ENCODE peak calls at places on chromosomes 7 and 10, in seven cellular contexts. Z is cardiac muscle cell; N is CD8-positive, alpha-beta memory T cell; S is SJSA1; D is NCI-H1436; A is right cardiac atrium; H is AG10803. K is an unnamed sample.

GRCh38 chr10:83262434-83262833 is 876.9 kb upstream of the GHITM start:
- DNase-seq in Z (no peak), N (no peak), S (no peak), D (no peak), A (no peak), H (no peak), K (no peak)

GRCh38 chr10:70722820-70723424 is 50.6 kb downstream of the ADAMTS14 start:
- DNase-seq in Z (peak), N (no peak), S (peak), D (no peak), A (no peak), H (peak), K (no peak)

GRCh38 chr10:76302491-76302890 is 871.1 kb downstream of the LRMDA start:
- DNase-seq in Z (peak), N (no peak), S (no peak), D (no peak), A (no peak), H (peak), K (no peak)

GRCh38 chr7:148871551-148871950 is 12.5 kb downstream of the EZH2 start:
- DNase-seq in Z (no peak), N (no peak), S (no peak), D (no peak), A (no peak), H (no peak), K (no peak)

GRCh38 chr7:17411922-17412321 is 113.5 kb downstream of the AHR start:
- DNase-seq in Z (no peak), N (no peak), S (no peak), D (no peak), A (no peak), H (no peak), K (no peak)

GRCh38 chr10:58104419-58104818 is 163.3 kb downstream of the IPMK start:
- DNase-seq in Z (no peak), N (no peak), S (no peak), D (no peak), A (peak), H (peak), K (no peak)

GRCh38 chr7:88116395-88116794 is 103.4 kb downstream of the SRI start:
- DNase-seq in Z (no peak), N (no peak), S (no peak), D (no peak), A (no peak), H (no peak), K (no peak)

GRCh38 chr10:98172073-98172472 is 37.6 kb downstream of the R3HCC1L start:
- DNase-seq in Z (peak), N (no peak), S (no peak), D (no peak), A (peak), H (peak), K (no peak)

GRCh38 chr7:152894295-152895170 is 135.0 kb downstream of the ACTR3B start:
- DNase-seq in Z (peak), N (no peak), S (peak), D (no peak), A (no peak), H (no peak), K (no peak)

GRCh38 chr10:124870854-124871425 is 69.3 kb downstream of the ABRAXAS2 start:
- DNase-seq in Z (no peak), N (no peak), S (no peak), D (peak), A (no peak), H (no peak), K (no peak)

GRCh38 chr7:128117691-128118090 is 86.5 kb upstream of the LRRC4 start:
- DNase-seq in Z (no peak), N (no peak), S (no peak), D (no peak), A (no peak), H (no peak), K (no peak)

GRCh38 chr10:117439243-117439912 is 64.1 kb upstream of the PDZD8 start:
- DNase-seq in Z (peak), N (no peak), S (no peak), D (no peak), A (peak), H (peak), K (no peak)

GRCh38 chr10:114042895-114043531 is 653 bp upstream of the ADRB1 start:
- DNase-seq in Z (no peak), N (peak), S (peak), D (no peak), A (peak), H (no peak), K (no peak)

GRCh38 chr7:37440738-37441404 is 7.8 kb downstream of the ELMO1 start:
- DNase-seq in Z (no peak), N (peak), S (no peak), D (no peak), A (no peak), H (no peak), K (peak)

GRCh38 chr10:88893611-88894010 is 13.6 kb downstream of the STAMBPL1 start:
- DNase-seq in Z (peak), N (no peak), S (no peak), D (no peak), A (no peak), H (peak), K (no peak)

GRCh38 chr7:143416565-143417149 is 8.0 kb upstream of the EPHA1 start:
- DNase-seq in Z (peak), N (peak), S (peak), D (peak), A (no peak), H (peak), K (peak)

GRCh38 chr10:110508806-110509544 is 11.3 kb downstream of the DUSP5 start:
- DNase-seq in Z (no peak), N (no peak), S (no peak), D (peak), A (peak), H (no peak), K (no peak)

GRCh38 chr7:18144171-18144570 is 116.5 kb upstream of the PRPS1L1 start:
- DNase-seq in Z (no peak), N (no peak), S (no peak), D (no peak), A (no peak), H (no peak), K (no peak)

GRCh38 chr7:106057962-106058901 is 53.9 kb downstream of the SYPL1 start:
- DNase-seq in Z (no peak), N (no peak), S (no peak), D (no peak), A (peak), H (peak), K (no peak)

GRCh38 chr7:131302876-131303707 is 24.6 kb upstream of the MKLN1 start:
- DNase-seq in Z (peak), N (no peak), S (no peak), D (peak), A (no peak), H (peak), K (peak)

GRCh38 chr7:2283074-2283473 is 31.2 kb downstream of the SNX8 start:
- DNase-seq in Z (no peak), N (no peak), S (no peak), D (no peak), A (no peak), H (no peak), K (no peak)

GRCh38 chr7:23969443-23969842 is 259.4 kb downstream of the STK31 start:
- DNase-seq in Z (peak), N (no peak), S (no peak), D (no peak), A (no peak), H (no peak), K (no peak)

GRCh38 chr10:114507449-114507848 is 103.1 kb upstream of the AFAP1L2 start:
- DNase-seq in Z (no peak), N (no peak), S (no peak), D (no peak), A (peak), H (no peak), K (no peak)

GRCh38 chr7:6628045-6628444 is 9.1 kb upstream of the ZNF316 start:
- DNase-seq in Z (no peak), N (no peak), S (no peak), D (peak), A (no peak), H (no peak), K (no peak)

GRCh38 chr7:50366311-50366710 is 61.8 kb downstream of the IKZF1 start:
- DNase-seq in Z (no peak), N (no peak), S (no peak), D (no peak), A (no peak), H (no peak), K (no peak)

GRCh38 chr7:1843271-1843861 is 173.3 kb downstream of the ELFN1 start:
- DNase-seq in Z (no peak), N (no peak), S (no peak), D (no peak), A (peak), H (peak), K (no peak)

GRCh38 chr10:4429538-4429937 is 396.5 kb upstream of the AKR1E2 start:
- DNase-seq in Z (no peak), N (no peak), S (no peak), D (no peak), A (no peak), H (peak), K (no peak)

GRCh38 chr7:108497082-108497725 is 28.7 kb downstream of the PNPLA8 start:
- DNase-seq in Z (peak), N (peak), S (peak), D (peak), A (no peak), H (peak), K (peak)

GRCh38 chr7:79130715-79131114 is 322.8 kb downstream of the MAGI2 start:
- DNase-seq in Z (no peak), N (no peak), S (no peak), D (no peak), A (no peak), H (no peak), K (no peak)

GRCh38 chr10:75051308-75051707 is 60.1 kb upstream of the SAMD8 start:
- DNase-seq in Z (no peak), N (no peak), S (no peak), D (no peak), A (no peak), H (no peak), K (no peak)

K was measured in naive thymus-derived CD4-positive, alpha-beta T cell.